ENCODE peak calls at places on chromosome 22, in five cellular contexts. Y is endothelial cell, K is astrocyte of the spinal cord, M is AG10803, C is AG09309. Z is an unnamed sample.

GRCh38 chr22:36803358-36803757 is 13.5 kb downstream of the PVALB start:
- DNase-seq in K (no peak), C (no peak), Y (no peak), M (no peak), Z (no peak)

GRCh38 chr22:36455571-36456458 is 25.6 kb downstream of the TXN2 start:
- DNase-seq in Y (no peak), M (no peak), C (no peak), K (no peak), Z (no peak)

GRCh38 chr22:37197451-37198289 is 9.6 kb upstream of the C1QTNF6 start:
- DNase-seq in K (peak), C (no peak), M (peak), Y (no peak), Z (no peak)

GRCh38 chr22:48702573-48703264 is 1125.0 kb downstream of the BRD1 start:
- DNase-seq in Y (no peak), K (no peak), C (no peak), M (no peak), Z (no peak)

GRCh38 chr22:49790912-49791311 is 36.8 kb downstream of the BRD1 start:
- DNase-seq in M (peak), Y (no peak), K (no peak), C (no peak), Z (no peak)

GRCh38 chr22:26481694-26482093 is 1.9 kb downstream of the HPS4 start:
- DNase-seq in C (no peak), Y (no peak), M (no peak), K (no peak), Z (no peak)

GRCh38 chr22:37126383-37126782 is 16.9 kb upstream of the TMPRSS6 start:
- DNase-seq in C (no peak), M (no peak), K (no peak), Y (no peak), Z (no peak)

GRCh38 chr22:45423524-45423923 is 10.0 kb downstream of the RIBC2 start:
- DNase-seq in C (no peak), K (no peak), Y (no peak), M (no peak), Z (no peak)

GRCh38 chr22:27730649-27731433 is 70.7 kb downstream of the MN1 start:
- DNase-seq in C (no peak), M (no peak), K (no peak), Y (no peak), Z (no peak)

GRCh38 chr22:45201678-45202332 is 38.1 kb downstream of the NUP50 start:
- DNase-seq in M (peak), Y (no peak), C (peak), K (peak), Z (peak)

GRCh38 chr22:26273011-26273675 is 103.9 kb downstream of the SEZ6L start:
- DNase-seq in K (no peak), C (no peak), M (no peak), Y (no peak), Z (no peak)

GRCh38 chr22:36562261-36562835 is 33.4 kb upstream of the EIF3D start:
- DNase-seq in Y (no peak), C (no peak), K (peak), M (peak), Z (no peak)

GRCh38 chr22:19832476-19833108 is 22.1 kb downstream of the GNB1L start:
- DNase-seq in C (no peak), M (peak), Y (no peak), K (no peak), Z (no peak)

GRCh38 chr22:21585389-21585788 is 17.9 kb downstream of the UBE2L3 start:
- DNase-seq in Y (no peak), K (no peak), C (no peak), M (no peak), Z (no peak)

GRCh38 chr22:25779426-25779825 is 37.4 kb downstream of the MYO18B start:
- DNase-seq in Y (no peak), M (no peak), C (no peak), K (no peak), Z (no peak)

GRCh38 chr22:46027219-46028068 is 50.5 kb upstream of the WNT7B start:
- DNase-seq in M (no peak), Y (no peak), K (no peak), C (no peak), Z (no peak)

GRCh38 chr22:43434601-43435311 is 22.9 kb downstream of the MPPED1 start:
- DNase-seq in K (no peak), Y (no peak), C (no peak), M (no peak), Z (no peak)

GRCh38 chr22:50625568-50626313 is 2.2 kb downstream of the ARSA start:
- DNase-seq in M (no peak), K (no peak), Y (peak), C (no peak), Z (no peak)

GRCh38 chr22:45680932-45681700 is 9.5 kb downstream of the ATXN10 start:
- DNase-seq in C (peak), M (peak), K (peak), Y (no peak), Z (no peak)

GRCh38 chr22:44444341-44445306 is 53.4 kb downstream of the RTL6 start:
- DNase-seq in Y (no peak), M (no peak), K (no peak), C (no peak), Z (no peak)

GRCh38 chr22:28259774-28260173 is 340.7 kb upstream of the PITPNB start:
- DNase-seq in Y (no peak), M (no peak), C (no peak), K (no peak), Z (no peak)

GRCh38 chr22:49391436-49391835 is 436.2 kb downstream of the BRD1 start:
- DNase-seq in C (no peak), M (no peak), K (no peak), Y (no peak), Z (no peak)

GRCh38 chr22:27003301-27003700 is 345.9 kb downstream of the MIAT start:
- DNase-seq in Y (no peak), M (no peak), C (no peak), K (no peak), Z (no peak)

GRCh38 chr22:19645391-19645790 is 68.9 kb upstream of the SEPTIN5 start:
- DNase-seq in Y (no peak), C (no peak), K (no peak), M (no peak), Z (no peak)

GRCh38 chr22:44357962-44358553 is 45.3 kb upstream of the SHISAL1 start:
- DNase-seq in M (peak), K (peak), C (no peak), Y (no peak), Z (no peak)

GRCh38 chr22:37161442-37161841 is 11.7 kb upstream of the IL2RB start:
- DNase-seq in M (no peak), Y (no peak), K (no peak), C (no peak), Z (no peak)

GRCh38 chr22:50485221-50486131 is 1.2 kb upstream of the MIOX start:
- DNase-seq in Y (no peak), M (peak), K (no peak), C (no peak), Z (no peak)

GRCh38 chr22:35341090-35341874 is 39.6 kb upstream of the HMOX1 start:
- DNase-seq in C (no peak), M (no peak), K (no peak), Y (no peak), Z (no peak)

GRCh38 chr22:20242393-20243175 is 25.5 kb downstream of the RTN4R start:
- DNase-seq in Y (no peak), C (no peak), M (no peak), K (no peak), Z (no peak)

GRCh38 chr22:36369922-36370781 is 17.6 kb downstream of the MYH9 start:
- DNase-seq in M (no peak), Y (no peak), C (no peak), K (peak), Z (no peak)

GRCh38 chr22:24427500-24428164 is at the start of gene ADORA2A:
- DNase-seq in C (no peak), M (no peak), K (no peak), Y (no peak), Z (no peak)

GRCh38 chr22:43890901-43891331 is 897 bp downstream of the PNPLA5 start:
- DNase-seq in C (no peak), Y (no peak), M (no peak), K (no peak), Z (no peak)

GRCh38 chr22:36286096-36286957 is 33.4 kb downstream of the APOL1 start:
- DNase-seq in K (peak), C (peak), Y (peak), M (peak), Z (peak)

DNA sequence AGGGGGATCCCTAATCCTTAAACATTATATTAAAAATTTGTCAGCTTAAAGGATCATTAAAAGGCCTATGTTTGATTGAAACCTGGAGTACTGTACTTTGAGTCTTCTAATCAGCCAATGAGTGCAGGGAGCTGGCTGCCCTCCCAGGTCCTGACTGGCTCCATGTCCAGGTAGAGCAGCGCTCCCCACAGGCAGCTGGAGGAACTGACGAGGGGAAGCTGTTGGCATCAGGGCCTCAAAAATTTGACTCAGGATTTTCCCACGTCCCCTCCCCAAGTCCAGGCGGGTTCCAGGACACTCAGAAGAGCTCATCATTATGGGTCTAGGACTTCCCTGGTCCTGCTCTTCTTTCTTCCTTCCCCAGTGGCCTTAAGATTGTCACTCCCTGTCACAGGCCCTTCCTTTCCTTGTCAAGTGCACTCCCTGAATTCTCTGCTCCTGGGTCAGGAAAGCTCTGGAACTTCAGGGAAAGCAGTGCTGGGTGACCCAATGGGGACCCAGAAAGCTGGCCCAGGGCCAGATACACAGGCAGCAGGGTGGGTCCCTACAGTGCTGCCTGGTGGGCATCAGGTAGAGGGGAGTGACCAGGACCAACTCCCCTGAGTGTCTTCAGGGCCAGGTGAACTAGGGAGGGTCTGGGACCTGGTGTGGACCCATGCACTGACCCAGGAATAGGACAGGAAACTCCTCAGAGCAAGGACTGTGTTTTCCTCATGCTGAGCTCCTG is 65.5 kb downstream of the GGTLC2 start:
- DNase-seq in K (no peak), M (no peak), Y (peak), C (no peak), Z (no peak)
- TF ChIP-seq CTCF in K (peak), M (no peak), Y (peak), C (peak), Z (no peak)

GRCh38 chr22:38981005-38981658 is 1.0 kb upstream of the APOBEC3B start:
- DNase-seq in M (peak), Y (no peak), K (no peak), C (no peak), Z (no peak)
- TF ChIP-seq CTCF in M (peak), Y (peak), K (peak), C (peak), Z (peak)

GRCh38 chr22:30430933-30431332 is 5.4 kb downstream of the MTFP1 start:
- DNase-seq in K (no peak), Y (no peak), M (no peak), C (no peak), Z (no peak)
- TF ChIP-seq CTCF in K (peak), Y (no peak), M (no peak), C (no peak), Z (no peak)

DNA sequence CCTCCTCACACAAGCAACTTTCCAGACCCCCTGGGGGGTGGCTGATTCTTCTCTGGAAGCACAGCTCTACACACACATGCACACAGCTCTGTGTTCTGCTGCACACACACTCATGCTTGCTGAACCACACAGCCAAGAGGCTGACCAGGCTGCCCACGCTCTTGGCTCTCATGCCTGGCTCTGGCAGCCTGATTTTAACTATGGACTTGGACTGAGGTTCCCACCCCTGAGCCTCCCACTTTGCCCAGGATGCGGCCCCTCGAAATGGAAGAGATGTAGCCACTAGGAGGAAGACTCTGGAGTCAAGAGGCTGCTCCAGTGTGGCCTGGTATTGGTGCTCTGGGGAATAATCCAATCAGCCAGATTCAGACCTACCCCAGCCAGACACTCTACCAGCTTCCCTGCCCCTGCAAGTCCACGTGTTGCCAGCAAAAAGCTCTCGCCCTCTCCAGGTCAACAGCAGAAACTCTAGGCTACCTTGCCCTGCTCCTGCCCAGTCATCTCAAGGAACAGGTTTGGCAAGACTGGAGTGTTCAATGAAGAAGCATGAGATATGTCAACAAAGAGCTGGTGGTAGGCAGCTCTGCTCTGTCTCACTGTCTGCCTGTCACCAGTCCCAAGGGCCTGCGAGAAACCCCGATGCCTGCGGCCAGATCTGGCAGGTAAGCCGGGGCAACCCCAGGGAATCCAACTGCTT is 8.8 kb upstream of the CASTOR1 start:
- DNase-seq in Y (no peak), C (no peak), M (no peak), K (no peak), Z (no peak)
- TF ChIP-seq CTCF in Y (no peak), C (no peak), M (no peak), K (no peak), Z (no peak)

DNA sequence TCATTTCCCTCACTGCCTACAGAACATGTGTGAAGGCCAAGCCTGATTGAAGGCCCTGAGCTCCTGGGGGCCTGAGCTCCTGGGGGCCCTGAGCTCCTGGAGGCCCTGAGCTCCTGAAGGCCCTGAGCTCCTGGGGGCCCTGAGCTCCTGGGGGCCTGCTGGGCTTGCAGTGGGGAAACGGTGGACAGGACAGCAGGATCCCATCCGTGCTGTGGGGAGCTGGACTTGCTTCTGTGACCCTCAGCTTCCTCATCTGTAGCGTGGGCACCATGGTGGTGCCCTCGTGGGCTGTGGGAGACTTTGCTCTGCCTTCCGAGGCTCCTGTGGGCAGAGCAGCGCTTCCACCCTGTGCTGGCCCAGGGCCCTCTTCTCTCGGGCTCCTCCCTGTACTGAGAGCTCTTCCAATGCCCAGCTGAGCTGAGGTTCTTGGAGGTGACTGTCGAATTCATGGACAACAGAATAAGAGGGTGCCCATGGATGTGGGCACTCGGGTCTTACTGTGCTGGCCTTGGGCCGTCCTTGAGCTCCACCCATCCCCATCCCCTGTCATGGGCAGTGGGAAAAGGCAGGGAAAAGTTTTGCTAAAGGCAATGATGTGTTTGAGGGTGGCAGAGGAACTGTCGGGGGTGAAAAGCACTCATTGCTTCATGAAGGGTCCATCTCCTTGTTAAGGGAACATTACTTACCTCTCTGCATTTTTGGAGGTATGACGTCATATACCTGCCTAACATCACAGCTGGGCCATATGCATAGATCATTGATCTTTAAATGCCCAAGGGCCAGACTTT is 786.7 kb downstream of the TBC1D22A start:
- DNase-seq in M (no peak), Y (no peak), K (no peak), C (no peak), Z (no peak)
- TF ChIP-seq CTCF in M (no peak), Y (no peak), K (no peak), C (no peak), Z (no peak)

GRCh38 chr22:32518848-32519247 is 44.2 kb downstream of the FBXO7 start:
- DNase-seq in C (no peak), K (no peak), M (no peak), Y (no peak), Z (no peak)
- TF ChIP-seq CTCF in C (peak), K (peak), M (peak), Y (no peak), Z (peak)

GRCh38 chr22:17794726-17795125 is 20.5 kb upstream of the BID start:
- DNase-seq in C (no peak), M (no peak), Y (no peak), K (no peak), Z (no peak)

GRCh38 chr22:17791196-17791595 is 16.9 kb upstream of the BID start:
- DNase-seq in M (no peak), K (no peak), C (no peak), Y (no peak), Z (no peak)

GRCh38 chr22:17792854-17793434 is 18.7 kb upstream of the BID start:
- DNase-seq in M (no peak), Y (no peak), K (no peak), C (no peak), Z (no peak)

GRCh38 chr22:17789379-17790200 is 15.3 kb upstream of the BID start:
- DNase-seq in M (no peak), Y (no peak), C (no peak), K (no peak), Z (no peak)

DNA sequence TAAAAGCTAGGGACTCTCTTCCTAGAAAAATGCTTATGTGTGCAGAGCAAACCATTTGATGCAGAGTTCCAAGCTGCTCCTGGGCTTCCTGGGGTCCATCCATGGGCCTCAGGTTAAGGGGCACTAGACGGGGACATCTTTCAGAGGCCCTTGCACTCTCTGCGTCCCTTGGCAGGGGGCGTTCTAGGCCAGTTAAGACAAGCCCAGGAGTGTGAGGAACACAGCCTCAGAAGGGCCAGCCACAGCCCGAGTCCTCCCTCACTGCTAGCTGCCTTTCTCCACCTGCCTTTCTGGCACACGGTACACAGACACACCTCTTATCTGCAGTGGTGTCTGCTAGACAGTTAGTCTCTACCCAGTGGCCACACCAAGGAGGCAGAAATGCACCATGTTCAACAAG is 18.0 kb upstream of the BID start:
- DNase-seq in C (no peak), K (no peak), Y (no peak), M (no peak), Z (no peak)
- TF ChIP-seq CTCF in C (no peak), K (peak), Y (no peak), M (no peak), Z (no peak)

Z was measured in AG09319.